ENCODE peak calls at places on chromosomes 7 and 10, in eight cellular contexts. X, I, J, S, T, M, N and V are unnamed samples.

GRCh38 chr10:17668435-17669184 is 24.7 kb downstream of the STAM start:
- DNase-seq in X (no peak), I (no peak), J (no peak), S (no peak), T (no peak), M (no peak), N (no peak), V (no peak)

GRCh38 chr7:94368371-94368791 is 26.3 kb upstream of the COL1A2 start:
- DNase-seq in X (peak; percentile 98), I (no peak), J (peak; percentile 96), S (no peak), T (no peak), M (peak; percentile 21), N (peak; percentile 75), V (no peak)

GRCh38 chr7:112193915-112194502 is 12.2 kb downstream of the DOCK4 start:
- DNase-seq in X (no peak), I (no peak), J (no peak), S (no peak), T (no peak), M (no peak), N (no peak), V (no peak)

GRCh38 chr10:46284286-46285229 is 2.2 kb upstream of the ANTXRL start:
- DNase-seq in X (peak; percentile 64), I (peak; percentile 81), J (no peak), S (peak; percentile 91), T (peak; percentile 88), M (peak; percentile 57), N (peak; percentile 11), V (peak; percentile 91)

GRCh38 chr7:157854066-157854891 is 517.5 kb downstream of the DNAJB6 start:
- DNase-seq in X (no peak), I (peak; percentile 37), J (no peak), S (peak; percentile 88), T (peak; percentile 90), M (no peak), N (no peak), V (peak; percentile 92)

GRCh38 chr7:98985945-98986344 is 107.6 kb downstream of the TRRAP start:
- DNase-seq in X (no peak), I (no peak), J (no peak), S (no peak), T (no peak), M (no peak), N (no peak), V (no peak)

GRCh38 chr10:75788394-75789205 is 357.2 kb downstream of the LRMDA start:
- DNase-seq in X (peak; percentile 86), I (no peak), J (no peak), S (no peak), T (no peak), M (peak; percentile 20), N (no peak), V (no peak)

GRCh38 chr7:108324053-108325038 is 131.9 kb downstream of the NRCAM start:
- DNase-seq in X (no peak), I (no peak), J (no peak), S (no peak), T (no peak), M (no peak), N (no peak), V (no peak)

GRCh38 chr10:119807960-119808697 is 64.5 kb downstream of the MCMBP start:
- DNase-seq in X (peak; percentile 37), I (no peak), J (peak; percentile 81), S (no peak), T (no peak), M (peak; percentile 30), N (peak; percentile 68), V (no peak)

GRCh38 chr7:128056901-128057300 is 25.7 kb upstream of the LRRC4 start:
- DNase-seq in X (peak; percentile 59), I (no peak), J (no peak), S (no peak), T (no peak), M (no peak), N (peak; percentile 91), V (no peak)

GRCh38 chr10:30499816-30500215 is 65.8 kb downstream of the MAP3K8 start:
- DNase-seq in X (no peak), I (no peak), J (no peak), S (no peak), T (no peak), M (no peak), N (no peak), V (no peak)

GRCh38 chr10:117112220-117112619 is 25.9 kb downstream of the VAX1 start:
- DNase-seq in X (no peak), I (no peak), J (no peak), S (no peak), T (no peak), M (no peak), N (no peak), V (no peak)

GRCh38 chr10:26931223-26931622 is 70.5 kb upstream of the ABI1 start:
- DNase-seq in X (no peak), I (no peak), J (no peak), S (no peak), T (no peak), M (no peak), N (no peak), V (no peak)

GRCh38 chr7:98805956-98806838 is 63.6 kb downstream of the TMEM130 start:
- DNase-seq in X (no peak), I (no peak), J (no peak), S (no peak), T (no peak), M (no peak), N (no peak), V (no peak)

GRCh38 chr10:34954142-34954541 is 136.0 kb downstream of the CUL2 start:
- DNase-seq in X (no peak), I (peak; percentile 94), J (no peak), S (no peak), T (peak; percentile 86), M (peak; percentile 88), N (no peak), V (peak; percentile 88)

GRCh38 chr7:137462074-137462715 is 118.7 kb upstream of the PTN start:
- DNase-seq in X (peak; percentile 35), I (peak; percentile 37), J (no peak), S (no peak), T (no peak), M (peak; percentile 62), N (peak; percentile 49), V (no peak)

GRCh38 chr7:71613316-71613715 is 481.4 kb downstream of the GALNT17 start:
- DNase-seq in X (no peak), I (no peak), J (no peak), S (no peak), T (no peak), M (no peak), N (peak; percentile 46), V (no peak)

GRCh38 chr7:24356758-24357386 is 72.9 kb downstream of the NPY start:
- DNase-seq in X (no peak), I (no peak), J (no peak), S (no peak), T (no peak), M (no peak), N (no peak), V (no peak)

GRCh38 chr10:131453772-131454634 is 142.5 kb upstream of the TCERG1L start:
- DNase-seq in X (no peak), I (no peak), J (no peak), S (peak; percentile 80), T (peak; percentile 48), M (no peak), N (peak; percentile 16), V (no peak)

GRCh38 chr7:24119852-24120251 is 164.1 kb upstream of the NPY start:
- DNase-seq in X (no peak), I (no peak), J (no peak), S (no peak), T (no peak), M (no peak), N (no peak), V (no peak)

GRCh38 chr10:69957516-69958231 is 95.0 kb upstream of the MACROH2A2 start:
- DNase-seq in X (no peak), I (no peak), J (no peak), S (no peak), T (no peak), M (no peak), N (no peak), V (no peak)
- TF ChIP-seq CTCF in X (no peak), I (no peak), J (no peak), S (no peak), T (no peak), M (no peak), N (no peak), V (no peak)

GRCh38 chr7:151150388-151150787 is 17.1 kb downstream of the GBX1 start:
- DNase-seq in X (no peak), I (no peak), J (no peak), S (no peak), T (no peak), M (no peak), N (no peak), V (no peak)

GRCh38 chr7:151157645-151158329 is 9.7 kb downstream of the GBX1 start:
- DNase-seq in X (no peak), I (no peak), J (no peak), S (no peak), T (no peak), M (peak; percentile 92), N (peak; percentile 12), V (no peak)

GRCh38 chr7:151148319-151149259 is 18.9 kb downstream of the GBX1 start:
- DNase-seq in X (no peak), I (peak; percentile 16), J (no peak), S (peak; percentile 36), T (no peak), M (no peak), N (no peak), V (no peak)

GRCh38 chr7:151152935-151153513 is 14.5 kb downstream of the GBX1 start:
- DNase-seq in X (no peak), I (no peak), J (no peak), S (no peak), T (no peak), M (no peak), N (no peak), V (no peak)
- TF ChIP-seq CTCF in X (peak; percentile 38), I (no peak), J (no peak), S (no peak), T (no peak), M (no peak), N (peak; percentile 49), V (no peak)

GRCh38 chr10:132577350-132578005 is 39.9 kb downstream of the INPP5A start:
- DNase-seq in X (no peak), I (no peak), J (no peak), S (peak; percentile 79), T (peak; percentile 34), M (no peak), N (no peak), V (no peak)
- TF ChIP-seq CTCF in X (no peak), I (no peak), J (no peak), S (peak; percentile 61), T (no peak), M (no peak), N (peak; percentile 40), V (peak; percentile 37)

GRCh38 chr10:29470355-29470705 is 164.4 kb downstream of the SVIL start:
- DNase-seq in X (no peak), I (no peak), J (no peak), S (peak; percentile 68), T (no peak), M (no peak), N (no peak), V (no peak)

GRCh38 chr10:29470843-29471482 is 163.8 kb downstream of the SVIL start:
- DNase-seq in X (no peak), I (no peak), J (no peak), S (no peak), T (no peak), M (no peak), N (peak; percentile 12), V (no peak)

GRCh38 chr10:29461042-29461441 is 172.2 kb downstream of the LYZL1 start:
- DNase-seq in X (no peak), I (no peak), J (no peak), S (no peak), T (no peak), M (no peak), N (no peak), V (no peak)

GRCh38 chr10:29469481-29470354 is 165.1 kb downstream of the SVIL start:
- DNase-seq in X (no peak), I (no peak), J (no peak), S (no peak), T (no peak), M (no peak), N (no peak), V (no peak)

GRCh38 chr10:29465384-29465783 is 169.4 kb downstream of the SVIL start:
- DNase-seq in X (no peak), I (no peak), J (no peak), S (no peak), T (no peak), M (no peak), N (no peak), V (no peak)
- TF ChIP-seq CTCF in X (peak; percentile 33), I (no peak), J (peak; percentile 26), S (no peak), T (no peak), M (peak; percentile 28), N (peak; percentile 61), V (no peak)